ENCODE peak calls at places on chromosome 5, in four cellular contexts. L is endodermal cell, B is prostate gland, E is IMR-90. O is an unnamed sample. For H3K4me1, the result is how much of the 10 kb centered on the place peaks cover.

GRCh38 chr5:85967681-85968080 is 650.1 kb upstream of the COX7C start:
- DNase-seq in L (no peak), B (no peak), E (no peak), O (no peak)

GRCh38 chr5:5229405-5229804 is 89.3 kb downstream of the ADAMTS16 start:
- DNase-seq in L (no peak), B (no peak), E (no peak), O (no peak)

GRCh38 chr5:129481161-129481560 is 21.1 kb downstream of the ADAMTS19 start:
- DNase-seq in L (peak), B (no peak), E (no peak), O (no peak)

GRCh38 chr5:2817031-2817603 is 65.6 kb upstream of the IRX2 start:
- DNase-seq in L (no peak), B (no peak), E (no peak), O (no peak)

GRCh38 chr5:39448504-39449128 is 23.8 kb upstream of the DAB2 start:
- DNase-seq in L (no peak), B (no peak), E (no peak), O (no peak)

GRCh38 chr5:39714036-39714698 is 289.4 kb upstream of the DAB2 start:
- DNase-seq in L (peak), B (peak), E (peak), O (peak)

GRCh38 chr5:118174671-118175070 is 813.7 kb downstream of the DTWD2 start:
- DNase-seq in L (no peak), B (no peak), E (no peak), O (no peak)

GRCh38 chr5:144028644-144029043 is 141.8 kb downstream of the YIPF5 start:
- DNase-seq in L (no peak), B (no peak), E (peak), O (no peak)

GRCh38 chr5:112669328-112669963 is 68.2 kb upstream of the APC start:
- DNase-seq in L (no peak), B (no peak), E (no peak), O (no peak)

GRCh38 chr5:145825751-145826180 is 9.4 kb downstream of the PRELID2 start:
- DNase-seq in L (no peak), B (no peak), E (peak), O (no peak)

DNA sequence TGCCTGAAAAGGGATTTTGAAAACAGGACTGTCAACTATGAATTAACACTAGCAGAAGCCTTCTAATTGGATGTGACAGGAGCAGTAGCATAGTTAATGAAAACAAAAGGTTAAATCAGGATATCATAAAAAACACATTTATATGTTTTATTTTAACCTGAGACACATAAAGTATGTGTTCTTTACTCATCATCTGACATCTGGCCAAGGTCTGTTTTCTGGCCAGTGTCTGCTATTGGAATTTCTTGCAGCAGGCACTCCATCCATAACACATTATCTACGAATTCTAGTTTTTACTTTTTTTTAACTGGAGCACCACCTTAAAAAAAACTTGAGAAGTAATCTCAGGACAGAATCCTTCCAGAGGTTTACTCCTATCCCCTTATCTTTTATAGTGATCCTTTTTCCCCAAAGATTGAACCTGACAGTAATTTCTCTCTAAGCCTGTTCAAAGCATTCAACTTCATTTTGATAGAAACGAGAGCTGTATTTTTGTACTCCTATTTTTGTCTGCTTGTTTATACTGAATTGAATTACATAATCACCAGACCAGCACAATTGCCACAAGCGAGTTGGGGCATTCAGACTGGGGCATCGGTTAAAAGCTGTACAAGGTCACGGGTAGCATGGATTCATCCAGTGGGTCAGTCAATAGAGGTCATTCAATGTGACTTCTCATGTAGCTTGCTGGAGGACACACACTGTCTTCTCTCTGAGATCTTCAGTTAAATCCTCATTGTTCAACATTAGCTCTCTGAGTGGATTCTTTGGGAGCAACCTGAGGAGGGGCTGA is 205.6 kb upstream of the CLINT1 start:
- DNase-seq in L (no peak), B (no peak), E (no peak), O (no peak)
- H3K4me1 ChIP-seq in L (under half), B (under half), E (under half), O (under half)

GRCh38 chr5:96935556-96936430 is at the start of gene LNPEP:
- DNase-seq in L (peak), B (peak), E (peak), O (peak)
- H3K4me1 ChIP-seq in L (under half), B (under half), E (under half), O (half or more)

GRCh38 chr5:65307088-65307487 is 174.6 kb downstream of the ADAMTS6 start:
- DNase-seq in L (no peak), B (no peak), E (peak), O (no peak)
- H3K4me1 ChIP-seq in L (under half), B (under half), E (under half), O (under half)

DNA sequence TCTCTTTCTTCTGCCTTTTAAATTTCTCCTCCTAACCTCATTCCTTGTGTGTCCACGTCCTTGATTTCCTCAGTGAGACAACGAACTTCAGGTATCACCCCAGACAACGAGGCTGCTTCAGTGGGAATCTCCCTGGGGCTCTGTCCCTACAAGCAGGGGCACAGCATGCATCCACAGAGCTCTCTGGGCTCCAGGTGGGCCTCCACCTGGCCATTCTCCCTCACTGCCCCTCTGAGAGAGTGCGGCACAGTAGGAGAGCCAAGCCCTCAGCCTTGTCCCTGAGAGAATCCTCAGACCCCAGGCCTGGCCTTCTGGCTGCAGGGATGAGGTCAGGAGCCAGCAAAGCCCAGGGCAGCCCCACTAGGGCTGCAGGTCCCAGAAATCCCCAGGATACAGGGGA is 105.3 kb downstream of the LHFPL2 start:
- DNase-seq in L (no peak), B (no peak), E (no peak), O (no peak)
- H3K4me1 ChIP-seq in L (under half), B (under half), E (under half), O (under half)

DNA sequence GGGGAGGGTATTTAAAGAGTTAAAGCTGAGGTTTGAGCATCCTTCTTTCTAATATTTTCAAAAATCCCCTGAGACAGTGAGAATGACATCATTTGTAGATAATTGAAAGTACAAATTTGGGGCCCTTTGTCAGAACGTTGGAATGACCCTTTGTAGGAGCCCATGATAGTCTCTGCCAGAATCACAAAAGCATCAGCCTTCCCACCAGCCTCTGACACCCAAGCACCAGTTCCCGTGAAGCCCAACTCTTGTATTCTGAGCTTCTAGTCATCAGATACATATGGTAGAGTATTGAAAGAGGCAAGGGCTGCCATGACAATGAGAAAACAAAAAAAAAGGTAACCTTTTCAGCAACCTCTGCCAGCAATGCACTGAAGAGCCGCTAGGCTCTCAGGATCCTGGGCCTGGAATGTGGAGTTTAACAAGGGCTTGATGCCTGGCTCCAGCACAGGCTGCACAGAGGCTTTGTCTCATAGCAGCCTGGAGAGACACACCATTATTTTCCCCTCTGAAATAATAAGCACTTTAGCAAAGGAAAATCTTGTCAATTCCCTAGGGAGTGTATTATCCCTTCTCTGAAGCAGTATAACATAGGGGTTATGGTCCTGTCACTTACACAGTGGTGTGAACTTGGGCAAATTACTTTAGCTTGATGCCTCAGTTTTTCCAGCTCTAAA is 114.4 kb downstream of the ZNF608 start:
- DNase-seq in L (no peak), B (no peak), E (no peak), O (no peak)
- H3K4me1 ChIP-seq in L (under half), B (under half), E (under half), O (under half)

DNA sequence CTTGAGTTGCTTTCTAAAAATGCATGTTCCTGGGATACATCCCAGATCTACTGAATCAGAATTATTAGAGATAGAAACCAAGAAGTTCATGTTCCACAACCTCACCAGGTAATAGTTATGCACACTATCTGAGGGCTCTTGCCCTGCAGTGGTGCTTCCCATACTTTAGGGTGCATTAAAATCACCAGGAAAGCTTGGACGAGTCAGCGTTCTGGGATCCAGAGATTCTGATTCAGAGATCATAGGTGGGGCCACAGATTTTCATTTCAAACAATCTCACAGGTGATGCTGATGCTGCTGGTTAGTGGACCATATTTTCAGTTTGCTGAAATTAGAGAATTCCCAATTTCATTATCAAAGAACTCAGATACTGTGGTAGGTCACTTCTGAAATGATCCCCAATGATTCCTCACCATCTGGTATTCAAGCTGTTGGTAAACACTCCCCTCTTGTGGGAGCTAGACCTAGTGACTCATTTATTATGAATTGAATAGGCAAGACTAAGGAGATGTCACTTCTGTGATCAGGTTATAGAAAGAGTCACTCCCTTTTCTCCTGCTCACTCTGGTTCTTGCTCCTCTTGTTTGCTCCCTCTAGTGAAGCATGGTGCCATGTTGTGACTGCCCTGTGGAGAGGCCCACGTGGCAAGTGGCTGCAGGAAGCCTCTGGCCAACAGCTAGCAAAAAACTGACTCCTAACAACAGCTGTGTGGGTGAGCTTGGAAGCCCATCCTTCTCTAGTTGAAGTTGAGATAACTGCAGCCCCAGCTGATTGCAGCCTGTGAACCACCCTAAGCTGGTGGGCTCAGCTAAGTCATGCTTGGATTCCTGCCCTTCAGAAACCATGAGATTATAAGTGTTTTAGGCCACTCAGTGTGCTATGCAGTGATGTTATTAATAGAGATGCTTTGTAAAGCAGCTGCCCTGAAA is 59.8 kb downstream of the SH3TC2 start:
- DNase-seq in L (no peak), B (no peak), E (peak), O (no peak)
- H3K4me1 ChIP-seq in L (under half), B (under half), E (under half), O (under half)

GRCh38 chr5:91132552-91132951 is 250.6 kb downstream of the ARRDC3 start:
- DNase-seq in L (no peak), B (no peak), E (no peak), O (no peak)

GRCh38 chr5:91135475-91136248 is 247.5 kb downstream of the ARRDC3 start:
- DNase-seq in L (no peak), B (no peak), E (no peak), O (no peak)

GRCh38 chr5:91130759-91131158 is 252.4 kb downstream of the ARRDC3 start:
- DNase-seq in L (no peak), B (no peak), E (no peak), O (no peak)

GRCh38 chr5:91136271-91136670 is 246.8 kb downstream of the ARRDC3 start:
- DNase-seq in L (no peak), B (no peak), E (peak), O (no peak)

GRCh38 chr5:91133183-91133582 is 249.9 kb downstream of the ARRDC3 start:
- DNase-seq in L (no peak), B (no peak), E (no peak), O (no peak)
- H3K4me1 ChIP-seq in L (under half), B (under half), E (under half), O (under half)

GRCh38 chr5:139565411-139566305 is 4.5 kb downstream of the UBE2D2 start:
- DNase-seq in L (no peak), B (no peak), E (peak), O (peak)
- H3K4me1 ChIP-seq in L (under half), B (under half), E (under half), O (half or more)

DNA sequence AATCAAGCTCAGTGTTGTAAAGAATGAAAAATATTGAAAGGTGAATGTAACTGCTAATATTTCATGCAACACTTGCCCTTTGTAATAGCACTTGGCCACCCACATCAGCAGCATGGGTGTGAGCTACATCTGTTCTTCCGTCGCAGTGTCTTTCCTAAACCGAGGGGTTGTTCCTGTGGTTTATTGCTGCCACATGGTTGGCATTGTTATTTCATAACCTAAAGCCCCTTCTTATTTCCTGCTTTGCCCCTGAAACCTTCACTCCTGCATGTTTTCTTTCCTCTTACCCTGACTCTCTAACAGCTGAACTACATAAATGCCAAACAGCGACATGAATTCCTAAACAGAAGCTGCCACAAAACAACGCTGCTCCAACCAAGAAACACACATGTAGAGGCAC is 190.1 kb upstream of the MEF2C start:
- DNase-seq in L (no peak), B (no peak), E (no peak), O (no peak)
- H3K4me1 ChIP-seq in L (under half), B (under half), E (under half), O (under half)

DNA sequence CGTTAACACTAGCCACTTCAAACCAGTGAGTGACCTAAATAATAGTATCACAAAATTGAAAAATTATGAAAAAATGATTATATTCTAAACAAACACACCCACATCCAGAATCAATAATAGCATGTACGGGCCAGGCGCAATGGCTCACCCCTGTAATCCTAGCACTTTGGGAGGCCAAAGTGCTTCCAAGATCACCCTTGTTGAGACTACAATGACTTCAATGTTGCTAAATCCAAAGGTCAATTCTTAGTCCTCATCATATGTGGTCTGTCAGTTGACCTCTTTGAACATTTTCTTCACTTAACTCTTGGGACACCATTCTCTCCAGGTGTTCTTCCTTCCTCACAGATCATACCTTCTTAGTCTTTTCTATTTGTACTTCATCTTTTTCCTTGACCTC is 11.3 kb downstream of the RIOK2 start:
- DNase-seq in L (no peak), B (no peak), E (no peak), O (no peak)
- H3K4me1 ChIP-seq in L (under half), B (under half), E (under half), O (under half)

O was measured in CD8-positive, alpha-beta memory T cell.